ENCODE peak calls at places on chromosomes 11 and 22, in four cellular contexts. C is HepG2, R is GM12878, D is H1. Q is an unnamed sample.

GRCh38 chr11:95912902-95913560 is 10.9 kb downstream of the MTMR2 start:
- DNase-seq in C (no peak), R (no peak), D (no peak), Q (no peak)

GRCh38 chr11:17846852-17847453 is 112.4 kb downstream of the KCNC1 start:
- DNase-seq in C (no peak), R (no peak), D (no peak), Q (peak)

GRCh38 chr11:103528596-103528995 is 419.4 kb downstream of the DYNC2H1 start:
- DNase-seq in C (no peak), R (no peak), D (no peak), Q (no peak)

GRCh38 chr11:78605296-78605695 is 30.6 kb upstream of the NARS2 start:
- DNase-seq in C (no peak), R (no peak), D (no peak), Q (no peak)

GRCh38 chr22:43263645-43264514 is 76.9 kb upstream of the TTLL12 start:
- DNase-seq in C (peak), R (peak), D (no peak), Q (no peak)

GRCh38 chr11:17387811-17388210 is 648 bp downstream of the KCNJ11 start:
- DNase-seq in C (no peak), R (no peak), D (no peak), Q (no peak)

GRCh38 chr11:17230867-17231851 is 23.4 kb upstream of the PIK3C2A start:
- DNase-seq in C (no peak), R (peak), D (no peak), Q (no peak)

GRCh38 chr11:127395034-127395433 is 394.5 kb upstream of the KIRREL3 start:
- DNase-seq in C (no peak), R (no peak), D (no peak), Q (no peak)

GRCh38 chr22:37260939-37261338 is 16.9 kb upstream of the RAC2 start:
- DNase-seq in C (peak), R (no peak), D (peak), Q (peak)

GRCh38 chr22:25841775-25842174 is 99.8 kb downstream of the MYO18B start:
- DNase-seq in C (no peak), R (no peak), D (no peak), Q (no peak)

GRCh38 chr11:107898270-107898669 is 30.0 kb upstream of the RAB39A start:
- DNase-seq in C (peak), R (peak), D (no peak), Q (peak)

GRCh38 chr11:19187880-19188279 is 13.9 kb downstream of the CSRP3 start:
- DNase-seq in C (peak), R (no peak), D (no peak), Q (no peak)

DNA sequence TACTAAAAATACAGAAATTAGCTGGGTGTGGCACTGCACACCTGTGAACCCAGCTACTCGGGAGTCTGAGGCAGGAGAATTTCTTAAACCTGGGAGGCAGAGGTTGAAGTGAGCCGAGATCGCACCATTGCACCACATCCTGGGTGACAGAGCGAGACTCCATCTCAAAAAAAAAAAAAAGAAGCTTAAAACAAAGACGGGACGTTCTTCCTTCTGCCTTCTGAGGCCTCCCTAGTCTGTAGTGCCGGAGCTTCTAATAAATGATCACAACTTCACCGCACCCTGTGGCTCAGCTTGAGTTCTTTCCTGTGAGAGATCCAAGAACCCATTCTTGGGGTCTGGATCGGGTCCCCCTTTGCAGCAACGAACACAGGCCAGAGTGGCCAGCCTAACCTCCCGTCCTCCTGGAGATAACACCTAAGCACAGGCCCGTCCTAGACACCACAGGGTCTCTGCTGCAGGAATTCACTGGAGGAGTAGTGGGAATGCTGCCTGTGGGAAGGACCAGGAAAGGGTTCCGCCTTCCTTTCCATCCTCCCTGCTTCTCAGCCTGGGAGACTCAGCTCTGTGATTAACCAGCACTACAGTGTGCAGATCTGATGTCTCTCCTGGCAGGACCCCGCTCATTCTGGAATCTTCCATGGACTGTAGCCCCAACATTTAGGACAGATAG is 2.2 kb upstream of the APOBEC3H start:
- DNase-seq in C (no peak), R (no peak), D (no peak), Q (no peak)
- TF ChIP-seq JUND in C (no peak), R (no peak), D (no peak), Q (no peak)

GRCh38 chr22:33020721-33021120 is 37.5 kb downstream of the SYN3 start:
- DNase-seq in C (no peak), R (no peak), D (no peak), Q (no peak)
- TF ChIP-seq JUND in C (no peak), R (no peak), D (no peak), Q (no peak)

GRCh38 chr11:119441898-119442243 is 18.9 kb upstream of the THY1 start:
- DNase-seq in C (no peak), R (no peak), D (no peak), Q (no peak)
- TF ChIP-seq JUND in C (no peak), R (no peak), D (no peak), Q (no peak)

DNA sequence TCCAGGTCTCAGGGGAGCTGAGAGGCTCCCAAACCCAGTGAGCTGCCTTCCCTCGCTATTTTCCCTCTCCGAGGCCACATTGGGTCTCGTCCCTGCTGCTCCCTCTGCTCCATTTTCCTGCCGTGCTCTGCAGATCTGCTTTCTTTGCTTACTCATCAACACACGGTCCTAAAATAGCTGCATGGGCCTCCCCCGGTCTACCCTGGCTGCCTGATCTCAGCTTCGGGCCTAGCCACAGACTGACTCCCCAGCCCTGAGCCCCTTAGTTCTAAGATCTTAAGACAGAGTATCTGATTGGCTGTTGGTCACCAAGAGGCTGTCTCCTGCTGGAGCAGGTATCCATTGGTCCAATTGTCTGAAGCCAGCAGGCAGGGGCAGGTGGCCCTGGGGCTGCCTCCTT is 53.7 kb upstream of the NECTIN1 start:
- DNase-seq in C (no peak), R (no peak), D (no peak), Q (no peak)
- TF ChIP-seq JUND in C (no peak), R (no peak), D (no peak), Q (no peak)

DNA sequence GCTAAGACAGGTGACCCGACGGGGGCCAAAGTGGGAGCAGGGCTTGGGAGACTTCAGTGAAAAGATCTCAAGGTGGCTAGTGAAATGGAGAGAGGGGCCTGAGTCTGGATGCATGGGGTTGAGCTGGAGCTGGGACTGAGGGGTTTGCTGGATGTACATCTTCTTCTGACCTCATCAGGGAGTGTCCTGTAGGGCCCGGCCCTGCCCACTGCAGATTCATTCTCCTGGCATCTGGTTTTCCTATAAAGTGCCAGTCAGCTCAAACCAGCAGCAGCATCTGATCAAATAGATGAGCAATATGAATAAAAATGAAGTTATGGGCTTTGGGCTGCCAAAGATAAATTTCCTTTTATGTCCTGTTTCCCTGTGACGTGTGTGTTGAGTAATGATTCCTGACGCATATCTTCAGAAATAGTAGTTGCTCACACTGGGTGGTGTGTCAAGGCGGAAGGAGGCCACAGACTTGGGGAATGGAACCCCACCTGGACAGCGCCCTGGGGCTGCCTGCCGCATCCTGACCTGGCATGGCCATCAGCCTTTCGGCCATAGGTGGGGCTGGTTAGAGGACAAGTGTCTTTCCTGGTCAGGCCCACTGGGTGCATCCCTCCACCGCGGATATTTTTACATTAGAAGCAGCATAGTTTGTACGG is 135.4 kb downstream of the OSBP2 start:
- DNase-seq in C (no peak), R (no peak), D (peak), Q (no peak)
- TF ChIP-seq JUND in C (no peak), R (no peak), D (no peak), Q (no peak)

GRCh38 chr11:2130881-2131352 is 8.3 kb downstream of the IGF2 start:
- DNase-seq in C (no peak), R (no peak), D (peak), Q (no peak)

GRCh38 chr11:2128512-2129322 is 10.5 kb downstream of the IGF2 start:
- DNase-seq in C (peak), R (no peak), D (peak), Q (no peak)

GRCh38 chr11:2129699-2130366 is 9.4 kb downstream of the IGF2 start:
- DNase-seq in C (no peak), R (no peak), D (peak), Q (no peak)

GRCh38 chr11:2128102-2128511 is 11.1 kb downstream of the IGF2 start:
- DNase-seq in C (no peak), R (no peak), D (no peak), Q (no peak)

GRCh38 chr11:2129323-2129698 is 9.9 kb downstream of the IGF2 start:
- DNase-seq in C (no peak), R (no peak), D (no peak), Q (no peak)
- TF ChIP-seq JUND in C (no peak), R (no peak), D (no peak), Q (no peak)